ENCODE peak calls at places on chromosomes 13 and 19, in nine cellular contexts. One of them, this sample, is unnamed.

GRCh38 chr13:110306340-110306959 is 507 bp downstream of the COL4A1 start:
- DNase-seq in stomach: no peak
- DNase-seq in Caki2: peak
- DNase-seq in T-helper 2 cell: no peak
- DNase-seq in A673: peak
- DNase-seq in activated B cell treated with CpG ODN at 0.5 μM for 24 hours: no peak
- DNase-seq in CD8-positive, alpha-beta memory T cell: no peak
- DNase-seq in stimulated activated CD4-positive, alpha-beta T cell treated with anti-CD3 and anti-CD28 coated beads, Interleukin-12 subunit alpha, Interleukin-12 subunit beta, amount 100 ng/mL, for 48 hours: no peak
- DNase-seq in ascending aorta: no peak
- DNase-seq in this sample: no peak

GRCh38 chr13:39599842-39600241 is 3.2 kb downstream of the LHFPL6 start:
- DNase-seq in T-helper 2 cell: no peak
- DNase-seq in ascending aorta: no peak
- DNase-seq in CD8-positive, alpha-beta memory T cell: no peak
- DNase-seq in stimulated activated CD4-positive, alpha-beta T cell treated with anti-CD3 and anti-CD28 coated beads, Interleukin-12 subunit alpha, Interleukin-12 subunit beta, amount 100 ng/mL, for 48 hours: no peak
- DNase-seq in A673: no peak
- DNase-seq in activated B cell treated with CpG ODN at 0.5 μM for 24 hours: no peak
- DNase-seq in stomach: no peak
- DNase-seq in Caki2: no peak
- DNase-seq in this sample: no peak

GRCh38 chr13:102680842-102681725 is 13.8 kb downstream of the METTL21C start:
- DNase-seq in CD8-positive, alpha-beta memory T cell: no peak
- DNase-seq in Caki2: no peak
- DNase-seq in activated B cell treated with CpG ODN at 0.5 μM for 24 hours: no peak
- DNase-seq in T-helper 2 cell: no peak
- DNase-seq in stomach: no peak
- DNase-seq in ascending aorta: no peak
- DNase-seq in A673: no peak
- DNase-seq in stimulated activated CD4-positive, alpha-beta T cell treated with anti-CD3 and anti-CD28 coated beads, Interleukin-12 subunit alpha, Interleukin-12 subunit beta, amount 100 ng/mL, for 48 hours: no peak
- DNase-seq in this sample: no peak

GRCh38 chr19:18438331-18439024 is 545 bp upstream of the ISYNA1 start:
- DNase-seq in A673: no peak
- DNase-seq in stimulated activated CD4-positive, alpha-beta T cell treated with anti-CD3 and anti-CD28 coated beads, Interleukin-12 subunit alpha, Interleukin-12 subunit beta, amount 100 ng/mL, for 48 hours: no peak
- DNase-seq in CD8-positive, alpha-beta memory T cell: no peak
- DNase-seq in T-helper 2 cell: no peak
- DNase-seq in stomach: no peak
- DNase-seq in activated B cell treated with CpG ODN at 0.5 μM for 24 hours: no peak
- DNase-seq in ascending aorta: no peak
- DNase-seq in Caki2: no peak
- DNase-seq in this sample: no peak

GRCh38 chr19:750640-751423 is at the start of gene MISP:
- DNase-seq in T-helper 2 cell: no peak
- DNase-seq in CD8-positive, alpha-beta memory T cell: no peak
- DNase-seq in A673: no peak
- DNase-seq in stomach: peak
- DNase-seq in activated B cell treated with CpG ODN at 0.5 μM for 24 hours: no peak
- DNase-seq in Caki2: no peak
- DNase-seq in stimulated activated CD4-positive, alpha-beta T cell treated with anti-CD3 and anti-CD28 coated beads, Interleukin-12 subunit alpha, Interleukin-12 subunit beta, amount 100 ng/mL, for 48 hours: no peak
- DNase-seq in ascending aorta: no peak
- DNase-seq in this sample: no peak

GRCh38 chr19:39941615-39942507 is 7.4 kb upstream of the FCGBP start:
- DNase-seq in T-helper 2 cell: no peak
- DNase-seq in activated B cell treated with CpG ODN at 0.5 μM for 24 hours: peak
- DNase-seq in A673: peak
- DNase-seq in Caki2: peak
- DNase-seq in ascending aorta: no peak
- DNase-seq in CD8-positive, alpha-beta memory T cell: peak
- DNase-seq in stomach: peak
- DNase-seq in stimulated activated CD4-positive, alpha-beta T cell treated with anti-CD3 and anti-CD28 coated beads, Interleukin-12 subunit alpha, Interleukin-12 subunit beta, amount 100 ng/mL, for 48 hours: peak
- DNase-seq in this sample: peak

GRCh38 chr13:46491641-46492040 is 61.3 kb upstream of the LRCH1 start:
- DNase-seq in ascending aorta: no peak
- DNase-seq in stomach: no peak
- DNase-seq in stimulated activated CD4-positive, alpha-beta T cell treated with anti-CD3 and anti-CD28 coated beads, Interleukin-12 subunit alpha, Interleukin-12 subunit beta, amount 100 ng/mL, for 48 hours: no peak
- DNase-seq in T-helper 2 cell: no peak
- DNase-seq in activated B cell treated with CpG ODN at 0.5 μM for 24 hours: no peak
- DNase-seq in CD8-positive, alpha-beta memory T cell: no peak
- DNase-seq in Caki2: no peak
- DNase-seq in A673: no peak
- DNase-seq in this sample: no peak

GRCh38 chr19:3982701-3983541 is 2.3 kb downstream of the EEF2 start:
- DNase-seq in T-helper 2 cell: no peak
- DNase-seq in stimulated activated CD4-positive, alpha-beta T cell treated with anti-CD3 and anti-CD28 coated beads, Interleukin-12 subunit alpha, Interleukin-12 subunit beta, amount 100 ng/mL, for 48 hours: no peak
- DNase-seq in A673: no peak
- DNase-seq in ascending aorta: no peak
- DNase-seq in stomach: no peak
- DNase-seq in CD8-positive, alpha-beta memory T cell: no peak
- DNase-seq in activated B cell treated with CpG ODN at 0.5 μM for 24 hours: no peak
- DNase-seq in Caki2: no peak
- DNase-seq in this sample: no peak

GRCh38 chr13:44347905-44348304 is 25.7 kb upstream of the SERP2 start:
- DNase-seq in A673: no peak
- DNase-seq in stomach: no peak
- DNase-seq in stimulated activated CD4-positive, alpha-beta T cell treated with anti-CD3 and anti-CD28 coated beads, Interleukin-12 subunit alpha, Interleukin-12 subunit beta, amount 100 ng/mL, for 48 hours: no peak
- DNase-seq in Caki2: no peak
- DNase-seq in T-helper 2 cell: no peak
- DNase-seq in ascending aorta: no peak
- DNase-seq in activated B cell treated with CpG ODN at 0.5 μM for 24 hours: no peak
- DNase-seq in CD8-positive, alpha-beta memory T cell: no peak
- DNase-seq in this sample: no peak

GRCh38 chr13:85541476-85541875 is 257.7 kb downstream of the SLITRK6 start:
- DNase-seq in ascending aorta: no peak
- DNase-seq in stimulated activated CD4-positive, alpha-beta T cell treated with anti-CD3 and anti-CD28 coated beads, Interleukin-12 subunit alpha, Interleukin-12 subunit beta, amount 100 ng/mL, for 48 hours: no peak
- DNase-seq in T-helper 2 cell: no peak
- DNase-seq in CD8-positive, alpha-beta memory T cell: no peak
- DNase-seq in stomach: no peak
- DNase-seq in A673: no peak
- DNase-seq in Caki2: no peak
- DNase-seq in activated B cell treated with CpG ODN at 0.5 μM for 24 hours: no peak
- DNase-seq in this sample: no peak

GRCh38 chr13:44605275-44605674 is 29.1 kb upstream of the TSC22D1 start:
- DNase-seq in ascending aorta: no peak
- DNase-seq in Caki2: no peak
- DNase-seq in A673: no peak
- DNase-seq in stimulated activated CD4-positive, alpha-beta T cell treated with anti-CD3 and anti-CD28 coated beads, Interleukin-12 subunit alpha, Interleukin-12 subunit beta, amount 100 ng/mL, for 48 hours: no peak
- DNase-seq in T-helper 2 cell: no peak
- DNase-seq in CD8-positive, alpha-beta memory T cell: no peak
- DNase-seq in stomach: no peak
- DNase-seq in activated B cell treated with CpG ODN at 0.5 μM for 24 hours: no peak
- DNase-seq in this sample: no peak

GRCh38 chr13:50891206-50891605 is 18.4 kb upstream of the RNASEH2B start:
- DNase-seq in Caki2: no peak
- DNase-seq in stomach: no peak
- DNase-seq in T-helper 2 cell: no peak
- DNase-seq in CD8-positive, alpha-beta memory T cell: no peak
- DNase-seq in activated B cell treated with CpG ODN at 0.5 μM for 24 hours: no peak
- DNase-seq in A673: no peak
- DNase-seq in ascending aorta: no peak
- DNase-seq in stimulated activated CD4-positive, alpha-beta T cell treated with anti-CD3 and anti-CD28 coated beads, Interleukin-12 subunit alpha, Interleukin-12 subunit beta, amount 100 ng/mL, for 48 hours: no peak
- DNase-seq in this sample: no peak

GRCh38 chr13:108948269-108948671 is 318.9 kb downstream of the MYO16 start:
- DNase-seq in Caki2: no peak
- DNase-seq in activated B cell treated with CpG ODN at 0.5 μM for 24 hours: no peak
- DNase-seq in ascending aorta: no peak
- DNase-seq in stimulated activated CD4-positive, alpha-beta T cell treated with anti-CD3 and anti-CD28 coated beads, Interleukin-12 subunit alpha, Interleukin-12 subunit beta, amount 100 ng/mL, for 48 hours: no peak
- DNase-seq in CD8-positive, alpha-beta memory T cell: no peak
- DNase-seq in A673: no peak
- DNase-seq in stomach: no peak
- DNase-seq in T-helper 2 cell: no peak
- DNase-seq in this sample: no peak

GRCh38 chr19:13869324-13869723 is 7.6 kb upstream of the NANOS3 start:
- DNase-seq in ascending aorta: no peak
- DNase-seq in A673: no peak
- DNase-seq in activated B cell treated with CpG ODN at 0.5 μM for 24 hours: no peak
- DNase-seq in stimulated activated CD4-positive, alpha-beta T cell treated with anti-CD3 and anti-CD28 coated beads, Interleukin-12 subunit alpha, Interleukin-12 subunit beta, amount 100 ng/mL, for 48 hours: no peak
- DNase-seq in stomach: no peak
- DNase-seq in T-helper 2 cell: no peak
- DNase-seq in Caki2: no peak
- DNase-seq in CD8-positive, alpha-beta memory T cell: no peak
- DNase-seq in this sample: no peak